ENCODE peak calls at places on chromosomes 2 and 18, in five cellular contexts. One of them, this sample, is unnamed.

GRCh38 chr18:3741333-3741732 is 291.4 kb downstream of the TGIF1 start:
- DNase-seq in body of pancreas: no peak
- DNase-seq in transverse colon: no peak
- DNase-seq in endothelial cell of umbilical vein: no peak
- DNase-seq in adrenal gland: no peak
- DNase-seq in this sample: no peak

GRCh38 chr2:61288070-61288841 is 126.3 kb downstream of the C2orf74 start:
- DNase-seq in body of pancreas: no peak
- DNase-seq in endothelial cell of umbilical vein: no peak
- DNase-seq in transverse colon: no peak
- DNase-seq in adrenal gland: no peak
- DNase-seq in this sample: no peak

GRCh38 chr2:38892819-38893218 is 3.1 kb downstream of the ARHGEF33 start:
- DNase-seq in endothelial cell of umbilical vein: no peak
- DNase-seq in adrenal gland: no peak
- DNase-seq in transverse colon: no peak
- DNase-seq in body of pancreas: no peak
- DNase-seq in this sample: no peak

GRCh38 chr18:41378628-41379027 is 576.4 kb upstream of the PIK3C3 start:
- DNase-seq in transverse colon: no peak
- DNase-seq in endothelial cell of umbilical vein: peak; percentile 50
- DNase-seq in adrenal gland: no peak
- DNase-seq in body of pancreas: no peak
- DNase-seq in this sample: no peak

GRCh38 chr2:12701786-12702660 is 14.7 kb upstream of the TRIB2 start:
- DNase-seq in adrenal gland: no peak
- DNase-seq in body of pancreas: no peak
- DNase-seq in endothelial cell of umbilical vein: peak; percentile 13
- DNase-seq in transverse colon: no peak
- DNase-seq in this sample: no peak

GRCh38 chr2:55231546-55232083 is 478 bp downstream of the CLHC1 start:
- DNase-seq in endothelial cell of umbilical vein: no peak
- DNase-seq in adrenal gland: no peak
- DNase-seq in transverse colon: no peak
- DNase-seq in body of pancreas: no peak
- DNase-seq in this sample: peak; percentile 10

GRCh38 chr2:73640537-73640936 is 1.7 kb downstream of the NAT8 start:
- DNase-seq in transverse colon: no peak
- DNase-seq in endothelial cell of umbilical vein: no peak
- DNase-seq in body of pancreas: no peak
- DNase-seq in adrenal gland: peak; percentile 30
- DNase-seq in this sample: no peak

GRCh38 chr2:134198006-134198634 is 55.8 kb upstream of the MGAT5 start:
- DNase-seq in body of pancreas: no peak
- DNase-seq in endothelial cell of umbilical vein: no peak
- DNase-seq in adrenal gland: no peak
- DNase-seq in transverse colon: no peak
- DNase-seq in this sample: no peak

GRCh38 chr18:7632152-7633098 is 65.3 kb downstream of the PTPRM start:
- DNase-seq in body of pancreas: no peak
- DNase-seq in adrenal gland: no peak
- DNase-seq in transverse colon: no peak
- DNase-seq in endothelial cell of umbilical vein: no peak
- DNase-seq in this sample: no peak

GRCh38 chr18:73980289-73980979 is 167.2 kb downstream of the FBXO15 start:
- DNase-seq in transverse colon: no peak
- DNase-seq in adrenal gland: no peak
- DNase-seq in endothelial cell of umbilical vein: no peak
- DNase-seq in body of pancreas: no peak
- DNase-seq in this sample: no peak

GRCh38 chr2:10989151-10989550 is 77.4 kb downstream of the KCNF1 start:
- DNase-seq in body of pancreas: no peak
- DNase-seq in endothelial cell of umbilical vein: no peak
- DNase-seq in transverse colon: no peak
- DNase-seq in adrenal gland: no peak
- DNase-seq in this sample: no peak

GRCh38 chr2:214395040-214395439 is 15.8 kb upstream of the VWC2L start:
- DNase-seq in body of pancreas: no peak
- DNase-seq in endothelial cell of umbilical vein: no peak
- DNase-seq in adrenal gland: no peak
- DNase-seq in transverse colon: no peak
- DNase-seq in this sample: no peak

GRCh38 chr2:108917526-108917925 is 71.5 kb downstream of the EDAR start:
- DNase-seq in endothelial cell of umbilical vein: no peak
- DNase-seq in body of pancreas: no peak
- DNase-seq in adrenal gland: no peak
- DNase-seq in transverse colon: no peak
- DNase-seq in this sample: no peak

GRCh38 chr2:39128919-39129391 is 8.1 kb upstream of the SOS1 start:
- DNase-seq in body of pancreas: no peak
- DNase-seq in transverse colon: peak; percentile 42
- DNase-seq in adrenal gland: no peak
- DNase-seq in endothelial cell of umbilical vein: no peak
- DNase-seq in this sample: no peak

GRCh38 chr2:42513252-42513918 is 19.6 kb upstream of the KCNG3 start:
- DNase-seq in endothelial cell of umbilical vein: peak; percentile 49
- DNase-seq in body of pancreas: peak; percentile 50
- DNase-seq in adrenal gland: peak; percentile 25
- DNase-seq in transverse colon: peak; percentile 34
- DNase-seq in this sample: peak; percentile 44

GRCh38 chr2:221517362-221518121 is 54.6 kb downstream of the EPHA4 start:
- DNase-seq in body of pancreas: no peak
- DNase-seq in adrenal gland: peak; percentile 16
- DNase-seq in transverse colon: peak; percentile 64
- DNase-seq in endothelial cell of umbilical vein: peak; percentile 72
- DNase-seq in this sample: peak; percentile 20

GRCh38 chr18:23135679-23136325 is 517 bp downstream of the CABLES1 start:
- DNase-seq in body of pancreas: peak; percentile 42
- DNase-seq in endothelial cell of umbilical vein: no peak
- DNase-seq in transverse colon: peak; percentile 40
- DNase-seq in adrenal gland: no peak
- DNase-seq in this sample: peak; percentile 55

GRCh38 chr2:39549718-39550464 is 112.8 kb upstream of the MAP4K3 start:
- DNase-seq in transverse colon: no peak
- DNase-seq in body of pancreas: peak; percentile 29
- DNase-seq in endothelial cell of umbilical vein: no peak
- DNase-seq in adrenal gland: no peak
- DNase-seq in this sample: no peak

GRCh38 chr2:3639653-3640052 is 18.3 kb upstream of the ALLC start:
- DNase-seq in adrenal gland: no peak
- DNase-seq in transverse colon: no peak
- DNase-seq in body of pancreas: peak; percentile 10
- DNase-seq in endothelial cell of umbilical vein: no peak
- DNase-seq in this sample: no peak

GRCh38 chr2:48253301-48253700 is 276.7 kb upstream of the STON1 start:
- DNase-seq in body of pancreas: no peak
- DNase-seq in transverse colon: no peak
- DNase-seq in endothelial cell of umbilical vein: no peak
- DNase-seq in adrenal gland: no peak
- DNase-seq in this sample: no peak

GRCh38 chr2:88637464-88637863 is 10.2 kb upstream of the EIF2AK3 start:
- DNase-seq in transverse colon: no peak
- DNase-seq in endothelial cell of umbilical vein: no peak
- DNase-seq in body of pancreas: no peak
- DNase-seq in adrenal gland: no peak
- DNase-seq in this sample: no peak

GRCh38 chr18:10771053-10771709 is 245.4 kb downstream of the NAPG start:
- DNase-seq in transverse colon: no peak
- DNase-seq in adrenal gland: no peak
- DNase-seq in body of pancreas: no peak
- DNase-seq in endothelial cell of umbilical vein: no peak
- DNase-seq in this sample: no peak

GRCh38 chr2:46074501-46074900 is 222.7 kb upstream of the EPAS1 start:
- DNase-seq in body of pancreas: no peak
- DNase-seq in transverse colon: no peak
- DNase-seq in endothelial cell of umbilical vein: peak; percentile 58
- DNase-seq in adrenal gland: no peak
- DNase-seq in this sample: no peak

GRCh38 chr2:23589220-23589647 is 204.3 kb downstream of the KLHL29 start:
- DNase-seq in body of pancreas: no peak
- DNase-seq in endothelial cell of umbilical vein: no peak
- DNase-seq in transverse colon: no peak
- DNase-seq in adrenal gland: no peak
- DNase-seq in this sample: no peak

GRCh38 chr2:144237845-144238637 is 281.9 kb downstream of the ZEB2 start:
- DNase-seq in transverse colon: no peak
- DNase-seq in endothelial cell of umbilical vein: no peak
- DNase-seq in body of pancreas: no peak
- DNase-seq in adrenal gland: peak; percentile 39
- DNase-seq in this sample: no peak

GRCh38 chr18:49377742-49378141 is 82.7 kb downstream of the DYM start:
- DNase-seq in transverse colon: no peak
- DNase-seq in body of pancreas: no peak
- DNase-seq in adrenal gland: no peak
- DNase-seq in endothelial cell of umbilical vein: no peak
- DNase-seq in this sample: no peak

GRCh38 chr2:158179660-158180059 is 78.0 kb downstream of the UPP2 start:
- DNase-seq in adrenal gland: no peak
- DNase-seq in endothelial cell of umbilical vein: peak; percentile 48
- DNase-seq in body of pancreas: no peak
- DNase-seq in transverse colon: no peak
- DNase-seq in this sample: no peak

GRCh38 chr18:75208055-75208835 is 694 bp downstream of the PTGR3 start:
- DNase-seq in endothelial cell of umbilical vein: peak; percentile 43
- DNase-seq in adrenal gland: peak; percentile 48
- DNase-seq in body of pancreas: peak; percentile 56
- DNase-seq in transverse colon: peak; percentile 64
- DNase-seq in this sample: no peak
- TF ChIP-seq POLR2A in endothelial cell of umbilical vein: peak; percentile 12
- TF ChIP-seq POLR2A in adrenal gland: no peak
- TF ChIP-seq POLR2A in body of pancreas: peak; percentile 50
- TF ChIP-seq POLR2A in transverse colon: peak; percentile 56
- TF ChIP-seq POLR2A in this sample: no peak

DNA sequence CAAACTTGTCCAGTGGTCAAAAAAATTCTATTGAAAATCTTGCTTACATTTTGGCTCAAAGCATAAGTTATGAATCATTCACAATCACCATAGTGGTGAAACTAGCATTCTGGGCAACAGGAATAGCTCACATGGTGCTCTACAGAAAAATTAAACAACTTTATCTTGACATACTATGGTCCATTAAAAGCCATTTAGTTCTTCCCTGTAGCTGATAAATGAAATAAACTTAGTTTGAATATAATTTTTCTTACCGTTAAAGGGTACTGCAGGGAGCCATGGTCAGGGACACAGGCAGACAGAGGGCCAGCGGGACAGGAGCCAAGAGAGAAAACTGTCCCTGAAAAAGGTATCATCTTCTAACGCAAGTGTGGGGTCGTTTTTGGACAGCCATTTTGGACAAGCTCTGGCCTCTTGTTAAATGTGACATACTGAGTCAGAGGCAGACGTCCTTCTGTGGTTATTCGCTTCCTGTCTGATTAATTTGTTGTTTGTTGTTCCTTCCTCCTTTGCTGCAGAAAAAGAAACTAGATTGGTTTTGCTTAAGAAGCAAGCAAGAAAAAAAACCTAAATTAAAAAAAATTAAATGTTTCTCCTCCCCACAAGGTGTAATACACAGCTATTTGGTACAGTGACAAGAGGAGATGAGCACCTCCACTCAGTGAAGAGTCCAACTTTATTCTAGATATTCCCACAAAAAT is at the start of gene WIPF1:
- DNase-seq in body of pancreas: no peak
- DNase-seq in endothelial cell of umbilical vein: peak; percentile 66
- DNase-seq in transverse colon: peak; percentile 60
- DNase-seq in adrenal gland: peak; percentile 70
- DNase-seq in this sample: peak; percentile 14
- TF ChIP-seq POLR2A in body of pancreas: no peak
- TF ChIP-seq POLR2A in endothelial cell of umbilical vein: no peak
- TF ChIP-seq POLR2A in transverse colon: peak; percentile 81
- TF ChIP-seq POLR2A in adrenal gland: peak; percentile 30
- TF ChIP-seq POLR2A in this sample: no peak

GRCh38 chr2:241773511-241774418 is 2.9 kb upstream of the GAL3ST2 start:
- DNase-seq in endothelial cell of umbilical vein: no peak
- DNase-seq in transverse colon: peak; percentile 87
- DNase-seq in body of pancreas: peak; percentile 8
- DNase-seq in adrenal gland: no peak
- DNase-seq in this sample: no peak

GRCh38 chr2:241776336-241777166 is at the start of gene GAL3ST2:
- DNase-seq in endothelial cell of umbilical vein: no peak
- DNase-seq in adrenal gland: no peak
- DNase-seq in body of pancreas: no peak
- DNase-seq in transverse colon: peak; percentile 77
- DNase-seq in this sample: no peak

GRCh38 chr2:241775223-241776177 is 1.1 kb upstream of the GAL3ST2 start:
- DNase-seq in transverse colon: no peak
- DNase-seq in endothelial cell of umbilical vein: no peak
- DNase-seq in body of pancreas: peak; percentile 8
- DNase-seq in adrenal gland: no peak
- DNase-seq in this sample: peak; percentile 54

GRCh38 chr2:241772063-241772499 is 4.5 kb upstream of the GAL3ST2 start:
- DNase-seq in adrenal gland: no peak
- DNase-seq in endothelial cell of umbilical vein: no peak
- DNase-seq in body of pancreas: no peak
- DNase-seq in transverse colon: no peak
- DNase-seq in this sample: no peak

DNA sequence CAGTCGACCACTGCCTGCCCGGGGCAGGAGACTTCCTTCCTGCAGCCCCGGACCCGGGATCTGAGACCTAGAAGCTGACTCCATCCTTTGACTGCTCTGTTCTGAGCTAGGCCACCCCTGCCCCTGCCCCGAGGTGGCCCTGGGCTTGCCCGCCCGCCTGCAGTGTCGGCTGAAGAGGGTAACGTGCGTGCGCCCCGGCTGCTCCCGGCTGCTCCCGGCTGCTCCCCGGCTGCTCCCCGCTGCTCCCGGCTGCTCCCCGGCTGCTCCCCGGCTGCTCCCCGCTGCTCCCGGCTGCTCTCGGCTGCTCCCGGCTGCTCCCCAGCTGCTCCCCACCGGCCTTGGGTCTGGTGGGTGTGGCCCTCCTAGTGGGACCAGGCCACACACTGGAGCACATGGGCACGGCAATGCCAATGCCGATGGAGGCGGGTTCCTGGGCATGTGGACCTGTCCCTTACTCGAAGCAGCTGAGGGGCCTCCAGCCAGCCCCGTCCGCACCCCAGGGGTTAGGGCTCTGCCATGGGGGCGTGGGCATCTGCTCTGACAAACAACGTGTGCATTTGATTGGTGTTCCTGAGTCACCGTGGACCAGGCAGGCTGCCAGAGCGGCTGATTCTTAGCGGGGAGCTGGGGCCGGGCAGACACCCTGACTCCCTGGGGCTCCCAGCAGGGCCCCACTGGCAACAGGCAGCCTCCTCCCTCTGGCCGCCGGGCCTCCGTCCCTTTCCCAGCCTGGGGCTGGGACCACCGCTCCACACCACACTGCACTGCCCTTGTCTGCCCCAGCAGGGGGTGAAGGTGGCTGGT is 2.0 kb upstream of the GAL3ST2 start:
- DNase-seq in endothelial cell of umbilical vein: no peak
- DNase-seq in body of pancreas: peak; percentile 11
- DNase-seq in transverse colon: peak; percentile 79
- DNase-seq in adrenal gland: peak; percentile 72
- DNase-seq in this sample: peak; percentile 97
- TF ChIP-seq POLR2A in endothelial cell of umbilical vein: no peak
- TF ChIP-seq POLR2A in body of pancreas: no peak
- TF ChIP-seq POLR2A in transverse colon: no peak
- TF ChIP-seq POLR2A in adrenal gland: no peak
- TF ChIP-seq POLR2A in this sample: peak; percentile 33

GRCh38 chr18:32358529-32358928 is 112.2 kb downstream of the GAREM1 start:
- DNase-seq in endothelial cell of umbilical vein: no peak
- DNase-seq in transverse colon: no peak
- DNase-seq in adrenal gland: peak; percentile 33
- DNase-seq in body of pancreas: no peak
- DNase-seq in this sample: no peak
- TF ChIP-seq POLR2A in endothelial cell of umbilical vein: no peak
- TF ChIP-seq POLR2A in transverse colon: no peak
- TF ChIP-seq POLR2A in adrenal gland: no peak
- TF ChIP-seq POLR2A in body of pancreas: no peak
- TF ChIP-seq POLR2A in this sample: no peak

This sample was measured in H54.